ENCODE peak calls at places on chromosomes 5 and 9, in four cellular contexts. One of them, this sample, is unnamed. For H3K4me1, the result is how much of the 10 kb centered on the place peaks cover.

GRCh38 chr5:159515909-159516415 is 185.7 kb upstream of the IL12B start:
- DNase-seq in astrocyte: peak
- DNase-seq in colonic mucosa: peak
- DNase-seq in heart left ventricle: peak
- DNase-seq in this sample: peak

GRCh38 chr5:310516-310915 is 11.0 kb upstream of the AHRR start:
- DNase-seq in astrocyte: no peak
- DNase-seq in colonic mucosa: no peak
- DNase-seq in heart left ventricle: no peak
- DNase-seq in this sample: no peak

GRCh38 chr9:656918-657583 is 184.4 kb upstream of the DMRT1 start:
- DNase-seq in astrocyte: no peak
- DNase-seq in colonic mucosa: no peak
- DNase-seq in heart left ventricle: no peak
- DNase-seq in this sample: no peak

GRCh38 chr5:119385136-119386128 is 29.6 kb downstream of the TNFAIP8 start:
- DNase-seq in astrocyte: no peak
- DNase-seq in colonic mucosa: no peak
- DNase-seq in heart left ventricle: no peak
- DNase-seq in this sample: no peak

GRCh38 chr9:77708416-77708815 is 60.3 kb upstream of the GNA14 start:
- DNase-seq in astrocyte: peak
- DNase-seq in colonic mucosa: no peak
- DNase-seq in heart left ventricle: no peak
- DNase-seq in this sample: no peak

GRCh38 chr5:90410178-90410762 is 714 bp upstream of the CETN3 start:
- DNase-seq in astrocyte: no peak
- DNase-seq in colonic mucosa: no peak
- DNase-seq in heart left ventricle: no peak
- DNase-seq in this sample: no peak

GRCh38 chr9:5786370-5787127 is 46.4 kb downstream of the ERMP1 start:
- DNase-seq in astrocyte: no peak
- DNase-seq in colonic mucosa: no peak
- DNase-seq in heart left ventricle: no peak
- DNase-seq in this sample: no peak

GRCh38 chr9:1154739-1155138 is 104.6 kb downstream of the DMRT2 start:
- DNase-seq in astrocyte: no peak
- DNase-seq in colonic mucosa: no peak
- DNase-seq in heart left ventricle: no peak
- DNase-seq in this sample: no peak

GRCh38 chr9:136309101-136309801 is 5.4 kb upstream of the CCDC187 start:
- DNase-seq in astrocyte: no peak
- DNase-seq in colonic mucosa: no peak
- DNase-seq in heart left ventricle: no peak
- DNase-seq in this sample: no peak

GRCh38 chr9:134597041-134597913 is 44.3 kb upstream of the COL5A1 start:
- DNase-seq in astrocyte: peak
- DNase-seq in colonic mucosa: no peak
- DNase-seq in heart left ventricle: no peak
- DNase-seq in this sample: no peak

GRCh38 chr5:154236011-154236410 is 45.5 kb downstream of the GALNT10 start:
- DNase-seq in astrocyte: no peak
- DNase-seq in colonic mucosa: no peak
- DNase-seq in heart left ventricle: no peak
- DNase-seq in this sample: no peak

GRCh38 chr9:14812806-14813205 is 90.3 kb upstream of the CER1 start:
- DNase-seq in astrocyte: no peak
- DNase-seq in colonic mucosa: no peak
- DNase-seq in heart left ventricle: no peak
- DNase-seq in this sample: no peak
- H3K4me3 ChIP-seq in astrocyte: peak
- H3K4me3 ChIP-seq in colonic mucosa: no peak
- H3K4me3 ChIP-seq in heart left ventricle: no peak
- H3K4me3 ChIP-seq in this sample: no peak

GRCh38 chr9:16158063-16158462 is 605.2 kb downstream of the CCDC171 start:
- DNase-seq in astrocyte: no peak
- DNase-seq in colonic mucosa: no peak
- DNase-seq in heart left ventricle: no peak
- DNase-seq in this sample: no peak

GRCh38 chr9:16153221-16153620 is 600.4 kb downstream of the CCDC171 start:
- DNase-seq in astrocyte: no peak
- DNase-seq in colonic mucosa: no peak
- DNase-seq in heart left ventricle: no peak
- DNase-seq in this sample: no peak

GRCh38 chr9:16154570-16155078 is 601.8 kb downstream of the CCDC171 start:
- DNase-seq in astrocyte: no peak
- DNase-seq in colonic mucosa: peak
- DNase-seq in heart left ventricle: no peak
- DNase-seq in this sample: no peak

GRCh38 chr9:16157216-16157615 is 604.4 kb downstream of the CCDC171 start:
- DNase-seq in astrocyte: no peak
- DNase-seq in colonic mucosa: no peak
- DNase-seq in heart left ventricle: no peak
- DNase-seq in this sample: no peak

DNA sequence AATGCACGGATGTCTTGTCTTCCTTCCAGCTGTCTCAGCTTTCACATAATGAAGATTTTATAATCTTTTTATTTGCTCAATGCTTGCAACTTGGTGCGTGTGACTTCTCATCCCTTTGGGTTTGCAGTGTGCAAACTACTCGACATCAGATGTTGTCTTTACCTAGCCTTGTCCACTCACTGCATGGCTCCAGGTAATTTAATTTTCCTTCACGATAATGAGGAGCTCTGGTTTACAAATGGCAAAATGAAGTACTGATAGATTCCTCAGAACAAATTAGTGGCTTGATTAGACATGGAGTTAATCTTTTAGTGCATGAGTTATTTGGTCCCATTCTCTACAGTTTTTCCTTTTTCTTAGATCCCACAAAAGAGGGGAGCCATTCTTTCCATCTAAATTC is 603.0 kb downstream of the CCDC171 start:
- DNase-seq in astrocyte: no peak
- DNase-seq in colonic mucosa: no peak
- DNase-seq in heart left ventricle: no peak
- DNase-seq in this sample: no peak
- H3K4me1 ChIP-seq in astrocyte: under half
- H3K4me1 ChIP-seq in colonic mucosa: under half
- H3K4me1 ChIP-seq in heart left ventricle: under half
- H3K4me1 ChIP-seq in this sample: under half

GRCh38 chr9:113503613-113504230 is 40.2 kb downstream of the RGS3 start:
- DNase-seq in astrocyte: no peak
- DNase-seq in colonic mucosa: no peak
- DNase-seq in heart left ventricle: no peak
- DNase-seq in this sample: no peak
- H3K27ac ChIP-seq in astrocyte: no peak
- H3K27ac ChIP-seq in colonic mucosa: peak
- H3K27ac ChIP-seq in heart left ventricle: peak
- H3K27ac ChIP-seq in this sample: no peak

GRCh38 chr9:37327553-37327952 is 94.9 kb upstream of the GRHPR start:
- DNase-seq in astrocyte: no peak
- DNase-seq in colonic mucosa: no peak
- DNase-seq in heart left ventricle: no peak
- DNase-seq in this sample: no peak

GRCh38 chr9:37325778-37326177 is 96.7 kb upstream of the GRHPR start:
- DNase-seq in astrocyte: no peak
- DNase-seq in colonic mucosa: no peak
- DNase-seq in heart left ventricle: no peak
- DNase-seq in this sample: no peak

GRCh38 chr9:37328561-37329227 is 93.8 kb upstream of the GRHPR start:
- DNase-seq in astrocyte: no peak
- DNase-seq in colonic mucosa: no peak
- DNase-seq in heart left ventricle: no peak
- DNase-seq in this sample: no peak

GRCh38 chr9:37324691-37325490 is 97.6 kb upstream of the GRHPR start:
- DNase-seq in astrocyte: no peak
- DNase-seq in colonic mucosa: no peak
- DNase-seq in heart left ventricle: no peak
- DNase-seq in this sample: no peak

DNA sequence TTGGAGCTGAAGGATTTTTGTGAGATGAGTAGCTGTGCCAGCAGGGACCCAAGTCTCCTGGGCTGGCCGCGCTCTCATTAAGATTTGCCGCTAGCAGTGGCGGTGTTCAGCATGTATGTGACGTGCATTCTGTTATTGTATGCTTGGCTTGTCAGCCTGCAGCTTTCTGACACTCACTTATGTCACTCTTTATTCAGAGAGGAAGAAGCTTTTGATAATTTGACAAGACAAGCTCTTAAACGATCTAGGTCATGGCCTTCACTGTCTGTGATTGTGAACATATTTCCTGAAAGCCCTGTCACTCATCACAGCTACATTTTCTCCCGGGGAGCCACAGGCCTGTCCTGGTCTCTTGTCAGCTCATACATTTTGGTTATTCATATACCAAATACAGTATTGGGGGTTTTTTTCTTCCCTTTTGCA is 98.2 kb upstream of the GRHPR start:
- DNase-seq in astrocyte: peak
- DNase-seq in colonic mucosa: no peak
- DNase-seq in heart left ventricle: no peak
- DNase-seq in this sample: no peak
- H3K4me3 ChIP-seq in astrocyte: no peak
- H3K4me3 ChIP-seq in colonic mucosa: no peak
- H3K4me3 ChIP-seq in heart left ventricle: no peak
- H3K4me3 ChIP-seq in this sample: no peak

GRCh38 chr5:172642046-172642409 is 965 bp downstream of the NEURL1B start:
- DNase-seq in astrocyte: no peak
- DNase-seq in colonic mucosa: no peak
- DNase-seq in heart left ventricle: no peak
- DNase-seq in this sample: no peak
- H3K4me1 ChIP-seq in astrocyte: under half
- H3K4me1 ChIP-seq in colonic mucosa: under half
- H3K4me1 ChIP-seq in heart left ventricle: under half
- H3K4me1 ChIP-seq in this sample: under half

DNA sequence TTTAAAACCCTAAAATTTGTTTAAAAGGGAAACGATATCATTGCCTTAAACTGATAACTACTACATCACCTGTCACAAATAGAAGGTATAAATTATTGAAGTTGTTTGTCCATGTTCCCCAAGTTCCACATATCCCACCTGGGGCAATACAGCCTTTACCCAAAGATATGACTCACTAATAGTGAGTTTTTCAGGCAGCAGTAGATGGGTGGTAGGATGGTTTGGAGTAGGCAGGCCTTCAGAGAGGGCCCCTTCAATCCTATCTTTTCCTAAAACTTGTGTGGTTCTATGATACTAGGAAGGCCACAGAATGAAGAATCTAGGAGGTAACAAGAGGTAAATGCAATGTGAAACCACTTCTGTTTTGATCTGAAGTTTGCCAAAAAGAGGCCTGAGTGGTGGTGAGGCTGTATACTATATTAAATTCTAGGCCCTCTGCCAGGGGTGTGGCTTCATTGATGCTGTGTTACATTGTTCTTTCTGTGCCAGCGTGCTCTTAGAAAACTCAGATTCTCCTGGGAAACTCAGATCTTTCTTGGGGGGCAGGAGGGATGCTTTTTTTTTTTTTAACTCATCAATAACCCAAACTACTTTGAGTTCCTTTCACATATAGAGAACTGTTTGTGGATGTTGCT is 7.2 kb downstream of the CYSTM1 start:
- DNase-seq in astrocyte: peak
- DNase-seq in colonic mucosa: peak
- DNase-seq in heart left ventricle: peak
- DNase-seq in this sample: no peak
- H3K27ac ChIP-seq in astrocyte: no peak
- H3K27ac ChIP-seq in colonic mucosa: peak
- H3K27ac ChIP-seq in heart left ventricle: peak
- H3K27ac ChIP-seq in this sample: no peak

This sample was measured in naive thymus-derived CD4-positive, alpha-beta T cell.